ENCODE peak calls at places on chromosomes 6 and 20, in six cellular contexts. W, Y, V, C, A and J are unnamed samples.

GRCh38 chr6:72466971-72467566 is 154.8 kb upstream of the KCNQ5 start:
- DNase-seq in W (no peak), Y (no peak), A (no peak), C (no peak), V (no peak), J (no peak)

GRCh38 chr20:33433465-33433864 is 10.1 kb downstream of the SNTA1 start:
- DNase-seq in V (no peak), A (no peak), Y (no peak), C (no peak), W (no peak), J (no peak)

GRCh38 chr6:35044145-35044745 is 96.9 kb downstream of the TCP11 start:
- DNase-seq in A (no peak), V (no peak), W (peak; percentile 67), C (no peak), Y (no peak), J (peak; percentile 36)

GRCh38 chr20:24138951-24139350 is 150.4 kb upstream of the GGTLC1 start:
- DNase-seq in W (no peak), Y (no peak), A (no peak), V (no peak), C (no peak), J (no peak)

GRCh38 chr6:27031302-27031701 is 216.2 kb upstream of the PRSS16 start:
- DNase-seq in C (no peak), A (no peak), V (no peak), Y (peak; percentile 20), W (no peak), J (no peak)

GRCh38 chr6:47456536-47456975 is 21.0 kb upstream of the CD2AP start:
- DNase-seq in C (no peak), A (no peak), Y (no peak), V (no peak), W (no peak), J (no peak)

GRCh38 chr6:113185299-113185698 is 671.8 kb upstream of the MARCKS start:
- DNase-seq in Y (peak; percentile 48), C (no peak), W (no peak), V (no peak), A (no peak), J (no peak)

GRCh38 chr6:13413906-13414555 is 73.4 kb downstream of the GFOD1 start:
- DNase-seq in A (no peak), C (no peak), V (no peak), W (peak; percentile 29), Y (peak; percentile 34), J (peak; percentile 51)

GRCh38 chr6:83593395-83593785 is 81.1 kb downstream of the PRSS35 start:
- DNase-seq in Y (no peak), A (no peak), C (no peak), V (no peak), W (no peak), J (no peak)

GRCh38 chr6:125732398-125732797 is 17.0 kb upstream of the HEY2 start:
- DNase-seq in V (no peak), C (no peak), Y (no peak), A (no peak), W (no peak), J (no peak)

GRCh38 chr20:13492001-13492480 is 146.7 kb downstream of the TASP1 start:
- DNase-seq in V (no peak), A (no peak), C (peak; percentile 68), Y (peak; percentile 72), W (peak; percentile 85), J (peak; percentile 82)

GRCh38 chr6:136491674-136492235 is 58.5 kb downstream of the MAP7 start:
- DNase-seq in Y (no peak), V (no peak), C (no peak), A (no peak), W (no peak), J (no peak)

GRCh38 chr20:48619126-48620101 is 208.4 kb downstream of the PREX1 start:
- DNase-seq in Y (no peak), C (no peak), W (no peak), A (no peak), V (no peak), J (no peak)

GRCh38 chr6:42199106-42199981 is 4.6 kb upstream of the GUCA1B start:
- DNase-seq in V (no peak), W (no peak), C (no peak), Y (peak; percentile 68), A (peak; percentile 59), J (peak; percentile 77)

GRCh38 chr6:134722996-134723871 is 226.7 kb downstream of the ALDH8A1 start:
- DNase-seq in C (no peak), A (no peak), V (no peak), Y (peak; percentile 34), W (no peak), J (no peak)

GRCh38 chr6:16028966-16029365 is 99.9 kb upstream of the MYLIP start:
- DNase-seq in W (no peak), A (no peak), C (no peak), V (no peak), Y (no peak), J (no peak)

GRCh38 chr20:53942121-53942816 is 128.1 kb downstream of the BCAS1 start:
- DNase-seq in W (peak; percentile 73), C (no peak), A (no peak), V (peak; percentile 71), Y (no peak), J (peak; percentile 50)

GRCh38 chr6:79261666-79262065 is 27.2 kb upstream of the HMGN3 start:
- DNase-seq in A (no peak), W (no peak), C (no peak), Y (no peak), V (no peak), J (no peak)

GRCh38 chr20:17614176-17614811 is 44.4 kb downstream of the DSTN start:
- DNase-seq in C (no peak), W (no peak), Y (peak; percentile 31), A (no peak), V (no peak), J (peak; percentile 70)

GRCh38 chr20:577167-577791 is 32.8 kb downstream of the TCF15 start:
- DNase-seq in W (peak; percentile 58), V (no peak), C (no peak), Y (peak; percentile 18), A (peak; percentile 81), J (no peak)

GRCh38 chr6:16683524-16684194 is 77.6 kb downstream of the ATXN1 start:
- DNase-seq in C (no peak), W (no peak), V (no peak), Y (peak; percentile 56), A (no peak), J (peak; percentile 81)

GRCh38 chr6:19697744-19698290 is 139.4 kb upstream of the ID4 start:
- DNase-seq in V (peak; percentile 65), A (no peak), W (no peak), Y (peak; percentile 81), C (no peak), J (peak; percentile 59)

DNA sequence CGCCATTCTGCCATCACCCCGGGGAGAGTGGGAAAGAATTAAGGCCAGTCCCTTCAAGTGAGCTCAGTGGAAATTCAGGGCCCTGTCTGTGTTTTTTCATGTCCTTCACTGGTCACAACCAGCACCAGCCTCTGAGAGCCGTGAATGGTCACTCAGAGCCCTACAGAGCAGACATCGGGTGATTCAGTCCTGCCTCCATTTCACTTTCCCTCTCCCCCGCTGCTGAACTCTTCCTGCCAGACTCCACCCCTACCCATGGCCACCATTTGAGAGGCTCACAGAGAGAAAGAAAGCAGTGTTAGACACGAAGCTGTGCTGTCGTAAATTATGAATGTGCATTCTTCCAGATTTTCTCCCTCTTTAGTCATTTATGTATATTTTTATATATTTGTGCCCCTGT is 5.4 kb downstream of the R3HDML start:
- DNase-seq in W (no peak), A (no peak), C (no peak), V (no peak), Y (peak; percentile 8), J (peak; percentile 11)
- H2AFZ ChIP-seq in W (peak overlapping the region; percentile 47), A (no peak overlapping the region), C (peak overlapping the region; percentile 88), V (no peak overlapping the region), Y (no peak overlapping the region), J (no peak overlapping the region)

DNA sequence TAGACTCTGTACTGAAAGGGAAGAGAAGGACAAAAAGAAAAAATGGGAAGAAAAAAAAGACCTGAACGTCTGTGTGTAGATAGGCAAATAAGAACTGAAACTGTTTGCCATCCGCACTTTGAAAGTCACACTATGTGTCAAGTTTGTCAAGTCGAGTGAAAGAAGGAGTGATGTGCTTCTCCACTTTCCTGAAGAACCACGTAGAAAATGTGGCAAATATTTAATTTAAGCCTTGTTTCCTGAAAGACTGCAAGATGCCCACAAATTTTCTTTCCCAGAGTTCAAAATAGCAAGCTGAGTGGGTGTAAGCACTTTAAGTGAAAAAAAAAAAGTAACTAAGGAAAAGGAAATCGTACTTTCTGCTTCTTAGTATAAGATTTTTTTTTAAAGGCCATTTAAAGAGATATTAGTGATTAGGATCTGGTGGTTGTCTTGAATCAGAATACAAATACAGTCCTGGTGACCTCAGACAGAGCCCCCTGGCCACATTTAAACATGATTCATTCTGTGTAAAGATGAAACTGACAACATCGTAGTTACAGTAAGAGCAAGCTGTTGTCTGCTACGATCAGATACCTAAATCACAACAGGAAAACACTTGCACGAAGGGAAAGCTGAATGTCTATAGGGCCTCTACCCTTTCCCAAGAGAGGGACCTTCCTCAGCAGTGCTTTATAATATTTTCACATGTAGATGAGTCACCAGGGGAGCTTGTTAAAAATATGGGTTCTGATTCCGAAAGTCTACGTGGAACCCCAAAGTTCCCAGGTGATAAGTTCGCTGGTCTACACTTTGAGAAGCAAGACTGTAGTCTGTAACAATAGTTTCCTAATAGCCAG is 102.3 kb downstream of the HIVEP2 start:
- DNase-seq in C (no peak), V (peak; percentile 53), Y (peak; percentile 57), A (no peak), W (no peak), J (peak; percentile 34)
- H3K9ac ChIP-seq in C (no peak overlapping the region), V (peak overlapping the region; percentile 94), Y (peak overlapping the region; percentile 36), A (no peak overlapping the region), W (no peak overlapping the region), J (no peak overlapping the region)

GRCh38 chr6:108117427-108118358 is 43.2 kb upstream of the OSTM1 start:
- DNase-seq in Y (peak; percentile 21), A (peak; percentile 61), V (peak; percentile 65), C (peak; percentile 31), W (peak; percentile 63), J (peak; percentile 28)
- H3K27me3 ChIP-seq in Y (peaks cover 91% of the 10 kb centered on the region), A (peaks cover 3% of the 10 kb centered on the region), V (peaks cover 10% of the 10 kb centered on the region), C (peaks cover 94% of the 10 kb centered on the region), W (peaks cover 100% of the 10 kb centered on the region), J (peaks cover 74% of the 10 kb centered on the region)

GRCh38 chr20:5081196-5081595 is 38.6 kb downstream of the PCNA start:
- DNase-seq in C (no peak), V (no peak), W (no peak), A (no peak), Y (no peak), J (no peak)

GRCh38 chr20:5077761-5078387 is 41.9 kb downstream of the PCNA start:
- DNase-seq in A (peak; percentile 33), Y (no peak), C (no peak), W (no peak), V (no peak), J (no peak)

GRCh38 chr20:5074050-5074674 is 45.6 kb downstream of the PCNA start:
- DNase-seq in V (peak; percentile 34), C (no peak), W (no peak), Y (no peak), A (peak; percentile 22), J (no peak)

GRCh38 chr20:5080384-5080877 is 39.3 kb downstream of the PCNA start:
- DNase-seq in C (no peak), A (peak; percentile 73), W (no peak), Y (peak; percentile 54), V (peak; percentile 66), J (peak; percentile 27)

GRCh38 chr20:5078399-5078958 is 41.3 kb downstream of the PCNA start:
- DNase-seq in W (no peak), C (no peak), V (peak; percentile 97), A (peak; percentile 71), Y (peak; percentile 66), J (peak; percentile 73)
- H2AFZ ChIP-seq in W (no peak overlapping the region), C (no peak overlapping the region), V (peak overlapping the region; percentile 74), A (peak overlapping the region; percentile 80), Y (peak overlapping the region; percentile 71), J (peak overlapping the region; percentile 13)